ENCODE peak calls at places on chromosomes 4 and X, in four cellular contexts. F is astrocyte of the spinal cord, Z is tibial nerve, Q is adipocyte. W is an unnamed sample.

GRCh38 chr4:13542577-13543042 is 1.7 kb downstream of the NKX3-2 start:
- DNase-seq in F (no peak), Z (no peak), Q (no peak), W (no peak)

GRCh38 chrX:118197730-118198129 is 81.1 kb upstream of the KLHL13 start:
- DNase-seq in F (no peak), Z (no peak), Q (no peak), W (no peak)

GRCh38 chr4:161792991-161793390 is 370.8 kb downstream of the FSTL5 start:
- DNase-seq in F (no peak), Z (no peak), Q (no peak), W (no peak)

GRCh38 chr4:70715097-70715496 is 6.7 kb upstream of the RUFY3 start:
- DNase-seq in F (no peak), Z (no peak), Q (no peak), W (no peak)

GRCh38 chr4:110163327-110164070 is 34.9 kb downstream of the ELOVL6 start:
- DNase-seq in F (peak), Z (no peak), Q (peak), W (peak)

GRCh38 chrX:15301924-15302323 is 13.5 kb downstream of the ASB11 start:
- DNase-seq in F (no peak), Z (peak), Q (peak), W (peak)

GRCh38 chrX:31333181-31333831 is 261.5 kb upstream of the FTHL17 start:
- DNase-seq in F (peak), Z (no peak), Q (peak), W (peak)

GRCh38 chr4:165013691-165014090 is 18.1 kb upstream of the TRIM60 start:
- DNase-seq in F (no peak), Z (no peak), Q (no peak), W (no peak)

GRCh38 chr4:67522851-67523671 is 22.2 kb downstream of the CENPC start:
- DNase-seq in F (peak), Z (no peak), Q (no peak), W (peak)

GRCh38 chr4:26753642-26754041 is 107.0 kb upstream of the STIM2 start:
- DNase-seq in F (peak), Z (no peak), Q (peak), W (peak)

GRCh38 chrX:1389181-1389992 is 2.5 kb downstream of the SLC25A6 start:
- DNase-seq in F (no peak), Z (no peak), Q (no peak), W (no peak)

GRCh38 chrX:31449975-31450374 is 378.1 kb upstream of the FTHL17 start:
- DNase-seq in F (no peak), Z (no peak), Q (no peak), W (peak)

GRCh38 chrX:153673398-153674218 is at the start of gene PNCK:
- DNase-seq in F (no peak), Z (no peak), Q (no peak), W (no peak)
- H3K4me3 ChIP-seq in F (no peak), Z (no peak), Q (no peak), W (no peak)

DNA sequence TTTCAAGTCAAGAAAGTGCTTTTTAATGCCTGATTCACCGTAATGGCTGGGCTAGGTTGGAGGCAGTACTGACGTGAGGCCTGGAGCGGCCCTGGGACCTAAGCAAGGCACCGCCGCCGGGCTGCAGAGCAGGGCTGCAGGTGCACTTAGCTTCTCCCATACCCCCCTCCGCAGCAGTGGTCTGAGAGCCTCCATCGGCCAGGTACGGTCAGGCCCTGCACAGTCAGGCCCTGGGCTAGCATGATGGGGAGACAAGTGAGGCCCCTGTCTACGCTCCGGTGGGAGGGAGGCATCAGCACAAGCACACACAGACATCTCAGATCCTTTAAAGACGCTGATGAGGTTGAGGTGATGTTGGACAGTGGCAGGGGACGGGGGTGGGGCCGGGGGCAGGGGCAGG is 4.7 kb downstream of the MAEA start:
- DNase-seq in F (no peak), Z (no peak), Q (no peak), W (no peak)
- H3K4me3 ChIP-seq in F (no peak), Z (no peak), Q (no peak), W (no peak)

DNA sequence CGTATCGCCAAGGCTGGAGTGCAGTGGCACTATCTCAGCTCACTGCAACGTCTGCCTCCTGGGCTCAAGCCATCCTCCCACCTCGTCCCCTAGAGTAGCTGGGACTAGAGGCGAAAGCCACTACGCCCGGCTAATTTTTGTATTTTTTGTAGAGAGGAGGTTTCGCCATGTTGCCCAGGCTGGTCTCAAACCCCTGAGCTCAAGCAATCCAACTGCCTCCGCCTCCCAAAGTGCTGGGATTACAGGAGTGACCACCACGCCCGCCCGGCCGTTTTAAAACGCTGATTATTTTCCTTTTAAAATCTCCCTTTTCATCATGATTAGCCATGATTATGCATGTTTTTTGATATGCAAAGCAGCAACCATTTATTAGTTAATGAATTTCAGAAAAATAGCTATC is 2.2 kb downstream of the N4BP2 start:
- DNase-seq in F (no peak), Z (no peak), Q (no peak), W (no peak)
- H3K4me3 ChIP-seq in F (peak), Z (no peak), Q (peak), W (peak)

GRCh38 chr4:92305878-92306520 is 2.2 kb downstream of the GRID2 start:
- DNase-seq in F (no peak), Z (no peak), Q (no peak), W (no peak)

GRCh38 chr4:92303621-92304027 is at the start of gene GRID2:
- DNase-seq in F (peak), Z (no peak), Q (peak), W (peak)

GRCh38 chr4:92304073-92304472 is 307 bp downstream of the GRID2 start:
- DNase-seq in F (no peak), Z (no peak), Q (peak), W (peak)

GRCh38 chr4:92305148-92305877 is 1.5 kb downstream of the GRID2 start:
- DNase-seq in F (peak), Z (no peak), Q (peak), W (peak)

GRCh38 chr4:92304636-92305035 is 870 bp downstream of the GRID2 start:
- DNase-seq in F (peak), Z (no peak), Q (peak), W (peak)
- H3K4me3 ChIP-seq in F (peak), Z (peak), Q (peak), W (peak)

DNA sequence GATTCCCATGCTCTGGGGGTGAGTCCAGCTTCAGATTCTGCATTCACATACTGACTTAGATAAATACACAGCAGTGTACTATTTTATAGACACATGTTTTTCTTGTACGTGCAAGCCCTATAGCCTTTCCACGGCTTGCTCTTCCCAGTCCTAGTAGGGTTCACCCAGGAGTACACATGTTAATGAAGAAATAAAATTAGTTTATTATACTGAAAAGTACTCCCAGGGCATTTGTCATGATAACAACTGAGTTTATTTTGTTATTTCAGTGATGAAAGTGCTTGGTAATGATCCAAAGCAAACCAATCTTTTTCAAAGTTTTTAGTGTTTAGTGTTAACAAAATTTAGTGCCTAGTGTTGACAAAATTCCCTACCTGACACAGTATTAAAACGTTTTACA is 21.3 kb downstream of the MAPK10 start:
- DNase-seq in F (no peak), Z (no peak), Q (peak), W (peak)
- H3K4me3 ChIP-seq in F (no peak), Z (no peak), Q (no peak), W (no peak)

GRCh38 chrX:8036914-8037313 is 109.7 kb upstream of the PNPLA4 start:
- DNase-seq in F (no peak), Z (no peak), Q (no peak), W (no peak)

GRCh38 chrX:8042304-8042703 is 115.1 kb upstream of the PNPLA4 start:
- DNase-seq in F (no peak), Z (no peak), Q (no peak), W (no peak)

GRCh38 chrX:8033175-8033574 is 106.0 kb upstream of the PNPLA4 start:
- DNase-seq in F (no peak), Z (no peak), Q (no peak), W (no peak)

GRCh38 chrX:8034058-8034457 is 106.8 kb upstream of the PNPLA4 start:
- DNase-seq in F (no peak), Z (no peak), Q (no peak), W (no peak)

GRCh38 chrX:8037593-8038348 is 110.6 kb upstream of the PNPLA4 start:
- DNase-seq in F (no peak), Z (no peak), Q (no peak), W (no peak)
- H3K4me3 ChIP-seq in F (no peak), Z (no peak), Q (peak), W (no peak)

GRCh38 chr4:24850669-24851068 is 55.3 kb downstream of the SOD3 start:
- DNase-seq in F (peak), Z (peak), Q (peak), W (peak)
- H3K4me3 ChIP-seq in F (no peak), Z (no peak), Q (peak), W (no peak)

GRCh38 chr4:73853246-73853704 is at the start of gene PF4V1:
- DNase-seq in F (peak), Z (no peak), Q (no peak), W (no peak)
- H3K4me3 ChIP-seq in F (no peak), Z (no peak), Q (peak), W (no peak)

DNA sequence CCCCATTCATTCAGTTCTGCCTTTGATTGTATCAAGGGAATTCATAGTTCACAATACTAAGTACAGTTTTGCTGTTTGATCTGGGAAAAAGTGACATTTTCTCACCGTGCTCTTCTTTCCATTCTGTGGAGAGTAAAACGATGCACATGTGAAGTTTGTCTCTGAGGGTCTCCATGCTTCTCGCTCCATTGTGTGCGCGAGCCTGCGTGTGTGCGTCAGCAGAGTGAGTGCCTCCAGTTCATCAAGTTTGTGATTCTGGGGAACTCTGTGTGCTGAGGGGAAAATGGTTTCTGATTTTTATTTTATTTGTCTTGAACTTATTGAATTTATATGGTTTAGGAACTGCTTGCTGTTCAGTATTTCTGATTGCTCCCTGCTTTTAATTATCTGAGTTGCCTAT is 2.0 kb downstream of the STK26 start:
- DNase-seq in F (no peak), Z (no peak), Q (no peak), W (no peak)
- H3K4me3 ChIP-seq in F (no peak), Z (no peak), Q (no peak), W (no peak)

GRCh38 chr4:3121596-3121995 is 47.1 kb downstream of the HTT start:
- DNase-seq in F (no peak), Z (no peak), Q (no peak), W (no peak)

GRCh38 chr4:3123201-3123671 is 48.8 kb downstream of the HTT start:
- DNase-seq in F (peak), Z (no peak), Q (peak), W (peak)

GRCh38 chr4:3127129-3127528 is 52.6 kb downstream of the HTT start:
- DNase-seq in F (no peak), Z (no peak), Q (no peak), W (no peak)

GRCh38 chr4:3122081-3122563 is 47.6 kb downstream of the HTT start:
- DNase-seq in F (peak), Z (no peak), Q (peak), W (peak)

DNA sequence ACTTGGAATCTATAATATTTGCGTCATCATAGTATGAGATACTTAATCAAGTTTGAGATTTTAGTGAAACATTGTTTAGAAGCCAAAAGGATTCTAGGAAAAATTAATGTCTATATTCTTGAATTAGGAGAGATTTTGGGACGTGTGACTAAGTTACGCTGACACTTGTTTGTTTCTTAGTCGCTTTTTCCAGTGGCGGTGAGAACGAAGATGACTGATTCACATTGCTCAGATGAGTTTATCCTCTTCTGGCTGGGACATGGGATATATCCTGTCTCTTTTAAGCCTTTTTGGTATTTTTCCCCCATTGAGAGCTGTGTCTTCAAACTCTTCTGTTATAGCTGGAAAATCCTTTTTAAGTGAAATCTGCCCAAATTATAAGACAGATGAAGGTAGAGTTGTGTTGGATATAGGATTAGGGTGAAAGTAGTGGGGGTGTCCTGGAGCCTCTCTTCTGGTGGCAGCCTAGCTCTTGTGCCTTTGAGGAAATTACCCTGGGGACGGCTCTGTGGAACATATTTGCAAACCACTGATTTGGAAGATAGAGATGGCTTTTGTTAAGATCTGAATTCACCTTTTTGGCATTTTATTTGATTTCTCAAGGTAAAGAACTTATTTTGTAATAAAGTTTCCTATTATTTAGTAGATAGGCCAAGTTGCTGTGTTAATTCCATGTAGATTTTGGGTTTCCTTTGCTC is 49.7 kb downstream of the HTT start:
- DNase-seq in F (no peak), Z (no peak), Q (no peak), W (no peak)
- H3K4me3 ChIP-seq in F (no peak), Z (no peak), Q (peak), W (no peak)

W was measured in fibroblast of pulmonary artery.